ENCODE peak calls at places on chromosomes 1 and 21, in four cellular contexts. One of them, this sample, is unnamed.

GRCh38 chr1:106754957-106755356 is 301.5 kb upstream of the PRMT6 start:
- DNase-seq in uterus: no peak
- DNase-seq in heart left ventricle: no peak
- DNase-seq in body of pancreas: no peak
- DNase-seq in this sample: no peak

GRCh38 chr1:241411056-241411775 is 54.2 kb upstream of the RGS7 start:
- DNase-seq in heart left ventricle: no peak
- DNase-seq in body of pancreas: no peak
- DNase-seq in uterus: no peak
- DNase-seq in this sample: no peak

GRCh38 chr1:25355841-25356395 is 17.8 kb downstream of the TMEM50A start:
- DNase-seq in body of pancreas: no peak
- DNase-seq in heart left ventricle: no peak
- DNase-seq in uterus: no peak
- DNase-seq in this sample: no peak

GRCh38 chr1:47495176-47495713 is 57.4 kb downstream of the FOXD2 start:
- DNase-seq in heart left ventricle: no peak
- DNase-seq in uterus: no peak
- DNase-seq in body of pancreas: no peak
- DNase-seq in this sample: no peak

GRCh38 chr1:153396461-153396860 is 5.6 kb upstream of the S100A8 start:
- DNase-seq in heart left ventricle: no peak
- DNase-seq in uterus: no peak
- DNase-seq in body of pancreas: no peak
- DNase-seq in this sample: no peak

GRCh38 chr1:227197064-227197463 is 121.2 kb downstream of the CDC42BPA start:
- DNase-seq in uterus: no peak
- DNase-seq in heart left ventricle: no peak
- DNase-seq in body of pancreas: no peak
- DNase-seq in this sample: no peak

GRCh38 chr1:223514644-223515043 is 121.4 kb downstream of the CCDC185 start:
- DNase-seq in uterus: no peak
- DNase-seq in body of pancreas: no peak
- DNase-seq in heart left ventricle: no peak
- DNase-seq in this sample: no peak

GRCh38 chr1:59046730-59047157 is 250.2 kb upstream of the FGGY start:
- DNase-seq in uterus: no peak
- DNase-seq in heart left ventricle: no peak
- DNase-seq in body of pancreas: no peak
- DNase-seq in this sample: peak

GRCh38 chr21:43675871-43676270 is 16.5 kb downstream of the RRP1B start:
- DNase-seq in uterus: no peak
- DNase-seq in body of pancreas: no peak
- DNase-seq in heart left ventricle: no peak
- DNase-seq in this sample: no peak

GRCh38 chr1:44826375-44827196 is 16.5 kb downstream of the PTCH2 start:
- DNase-seq in uterus: peak
- DNase-seq in body of pancreas: no peak
- DNase-seq in heart left ventricle: peak
- DNase-seq in this sample: no peak

GRCh38 chr1:183023601-183024351 is 556 bp downstream of the LAMC1 start:
- DNase-seq in body of pancreas: peak
- DNase-seq in heart left ventricle: peak
- DNase-seq in uterus: peak
- DNase-seq in this sample: no peak

GRCh38 chr21:14877581-14878228 is 187.1 kb downstream of the NRIP1 start:
- DNase-seq in body of pancreas: no peak
- DNase-seq in uterus: no peak
- DNase-seq in heart left ventricle: no peak
- DNase-seq in this sample: no peak

GRCh38 chr1:1081311-1082238 is 7.5 kb upstream of the RNF223 start:
- DNase-seq in uterus: peak
- DNase-seq in heart left ventricle: peak
- DNase-seq in body of pancreas: peak
- DNase-seq in this sample: no peak

GRCh38 chr1:25033828-25034451 is 103.9 kb upstream of the RUNX3 start:
- DNase-seq in heart left ventricle: peak
- DNase-seq in body of pancreas: peak
- DNase-seq in uterus: no peak
- DNase-seq in this sample: peak

GRCh38 chr1:213099682-213100399 is 48.8 kb downstream of the RPS6KC1 start:
- DNase-seq in uterus: no peak
- DNase-seq in heart left ventricle: no peak
- DNase-seq in body of pancreas: no peak
- DNase-seq in this sample: no peak

GRCh38 chr1:79859212-79859948 is 852.9 kb upstream of the ADGRL4 start:
- DNase-seq in body of pancreas: no peak
- DNase-seq in uterus: no peak
- DNase-seq in heart left ventricle: no peak
- DNase-seq in this sample: no peak

GRCh38 chr1:51636765-51637522 is 20.1 kb downstream of the OSBPL9 start:
- DNase-seq in heart left ventricle: peak
- DNase-seq in uterus: peak
- DNase-seq in body of pancreas: no peak
- DNase-seq in this sample: no peak

GRCh38 chr1:221878134-221878533 is 136.2 kb upstream of the DUSP10 start:
- DNase-seq in body of pancreas: no peak
- DNase-seq in uterus: no peak
- DNase-seq in heart left ventricle: no peak
- DNase-seq in this sample: no peak

GRCh38 chr1:154391086-154391770 is 13.9 kb upstream of the IL6R start:
- DNase-seq in heart left ventricle: no peak
- DNase-seq in uterus: no peak
- DNase-seq in body of pancreas: no peak
- DNase-seq in this sample: no peak

GRCh38 chr1:167489581-167490340 is 28.6 kb downstream of the CD247 start:
- DNase-seq in heart left ventricle: no peak
- DNase-seq in uterus: no peak
- DNase-seq in body of pancreas: no peak
- DNase-seq in this sample: peak

GRCh38 chr21:33267250-33267649 is 1.1 kb downstream of the IL10RB start:
- DNase-seq in body of pancreas: no peak
- DNase-seq in heart left ventricle: no peak
- DNase-seq in uterus: no peak
- DNase-seq in this sample: no peak
- H3K4me3 ChIP-seq in body of pancreas: peak
- H3K4me3 ChIP-seq in heart left ventricle: peak
- H3K4me3 ChIP-seq in uterus: peak
- H3K4me3 ChIP-seq in this sample: peak

GRCh38 chr1:83554174-83554573 is 444.8 kb downstream of the TTLL7 start:
- DNase-seq in uterus: no peak
- DNase-seq in body of pancreas: no peak
- DNase-seq in heart left ventricle: no peak
- DNase-seq in this sample: no peak
- TF ChIP-seq CTCF in uterus: no peak
- TF ChIP-seq CTCF in body of pancreas: no peak
- TF ChIP-seq CTCF in heart left ventricle: peak
- TF ChIP-seq CTCF in this sample: no peak

GRCh38 chr1:244444854-244445253 is 6.9 kb downstream of the ADSS2 start:
- DNase-seq in uterus: no peak
- DNase-seq in body of pancreas: no peak
- DNase-seq in heart left ventricle: no peak
- DNase-seq in this sample: no peak
- H3K27ac ChIP-seq in uterus: peak
- H3K27ac ChIP-seq in body of pancreas: no peak
- H3K27ac ChIP-seq in heart left ventricle: no peak
- H3K27ac ChIP-seq in this sample: no peak

DNA sequence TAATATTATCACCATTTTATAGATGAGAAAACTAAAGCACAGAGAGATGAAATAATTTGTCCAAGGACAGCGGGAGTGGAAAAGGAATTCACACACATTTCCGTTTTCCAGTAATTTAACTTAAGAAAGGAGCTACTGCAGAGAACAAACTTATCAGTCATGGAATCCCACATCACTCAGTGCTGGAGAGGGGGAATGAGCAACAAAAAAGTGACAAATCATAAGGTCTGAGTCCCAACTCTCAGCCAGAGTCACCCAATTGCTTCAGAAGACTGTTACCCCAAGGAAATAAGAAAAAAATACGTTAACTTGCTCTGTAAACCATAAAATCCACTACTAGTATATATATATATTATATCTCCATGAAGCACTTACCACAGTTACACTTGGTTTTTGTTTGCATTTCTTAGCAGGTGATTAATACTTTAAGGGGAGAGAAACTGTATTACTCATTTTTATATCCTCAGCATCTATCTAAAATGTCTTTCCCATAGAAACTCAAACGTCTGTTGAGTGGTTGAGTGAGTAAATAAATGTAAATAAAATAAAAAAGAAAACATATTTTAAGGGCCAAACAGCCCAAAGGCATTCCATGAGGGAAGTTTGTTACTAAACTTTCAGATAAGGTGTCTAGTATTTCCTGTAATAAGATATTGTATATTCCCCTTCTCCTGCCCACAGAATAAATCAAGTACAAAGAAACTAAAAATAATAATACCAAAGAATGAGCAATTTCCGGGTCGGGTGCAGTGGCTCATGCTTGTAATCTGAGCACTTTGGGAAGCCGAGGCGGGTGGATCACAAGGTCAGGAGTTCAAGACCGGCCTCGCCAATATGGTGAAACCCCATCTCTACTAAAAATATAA is 76.8 kb downstream of the SLC45A1 start:
- DNase-seq in uterus: no peak
- DNase-seq in heart left ventricle: no peak
- DNase-seq in body of pancreas: no peak
- DNase-seq in this sample: no peak
- H3K4me3 ChIP-seq in uterus: no peak
- H3K4me3 ChIP-seq in heart left ventricle: no peak
- H3K4me3 ChIP-seq in body of pancreas: no peak
- H3K4me3 ChIP-seq in this sample: no peak

GRCh38 chr1:56435434-56436337 is 143.7 kb downstream of the PLPP3 start:
- DNase-seq in heart left ventricle: no peak
- DNase-seq in uterus: no peak
- DNase-seq in body of pancreas: no peak
- DNase-seq in this sample: no peak

GRCh38 chr1:56436338-56436695 is 143.0 kb downstream of the PLPP3 start:
- DNase-seq in body of pancreas: no peak
- DNase-seq in heart left ventricle: no peak
- DNase-seq in uterus: no peak
- DNase-seq in this sample: no peak

GRCh38 chr1:56433056-56433577 is 146.2 kb downstream of the PLPP3 start:
- DNase-seq in uterus: no peak
- DNase-seq in body of pancreas: no peak
- DNase-seq in heart left ventricle: no peak
- DNase-seq in this sample: no peak

GRCh38 chr1:56434025-56434424 is 145.3 kb downstream of the PLPP3 start:
- DNase-seq in uterus: no peak
- DNase-seq in body of pancreas: no peak
- DNase-seq in heart left ventricle: no peak
- DNase-seq in this sample: no peak

DNA sequence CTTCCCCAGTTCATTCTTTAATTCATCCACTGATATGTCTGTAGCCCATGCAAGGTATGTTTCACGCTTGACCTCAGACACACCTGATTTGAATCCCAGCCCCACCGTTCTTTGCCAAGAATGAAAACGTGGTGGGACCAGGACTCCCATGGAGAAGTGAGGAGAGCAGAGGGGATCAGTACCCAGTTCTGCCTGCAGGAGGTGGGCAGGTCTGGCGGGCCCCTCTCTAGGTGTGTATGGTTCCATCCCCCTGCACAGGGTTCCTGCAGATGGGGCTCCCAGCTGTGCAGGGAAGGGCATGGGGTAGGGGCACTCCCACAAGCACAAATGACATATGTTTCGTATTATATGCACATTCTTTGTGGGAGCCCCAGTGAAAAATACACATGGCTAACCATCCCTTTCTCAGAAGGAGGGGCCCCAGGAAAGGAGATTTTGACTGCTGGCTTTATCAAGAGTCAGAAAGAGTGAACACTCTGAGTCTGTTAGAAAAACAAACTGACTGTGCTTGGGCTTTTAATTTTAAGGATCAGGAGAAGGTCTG is 144.6 kb downstream of the PLPP3 start:
- DNase-seq in body of pancreas: no peak
- DNase-seq in heart left ventricle: no peak
- DNase-seq in uterus: no peak
- DNase-seq in this sample: no peak
- TF ChIP-seq CTCF in body of pancreas: no peak
- TF ChIP-seq CTCF in heart left ventricle: no peak
- TF ChIP-seq CTCF in uterus: no peak
- TF ChIP-seq CTCF in this sample: no peak

GRCh38 chr1:162142968-162143367 is 73.5 kb downstream of the NOS1AP start:
- DNase-seq in heart left ventricle: no peak
- DNase-seq in uterus: no peak
- DNase-seq in body of pancreas: no peak
- DNase-seq in this sample: no peak

GRCh38 chr1:162144268-162144667 is 74.8 kb downstream of the NOS1AP start:
- DNase-seq in uterus: no peak
- DNase-seq in heart left ventricle: no peak
- DNase-seq in body of pancreas: no peak
- DNase-seq in this sample: no peak

GRCh38 chr1:162139398-162139685 is 69.9 kb downstream of the NOS1AP start:
- DNase-seq in body of pancreas: no peak
- DNase-seq in heart left ventricle: no peak
- DNase-seq in uterus: no peak
- DNase-seq in this sample: no peak

GRCh38 chr1:162138599-162139397 is 69.3 kb downstream of the NOS1AP start:
- DNase-seq in uterus: no peak
- DNase-seq in heart left ventricle: no peak
- DNase-seq in body of pancreas: no peak
- DNase-seq in this sample: no peak

GRCh38 chr1:162141273-162142023 is 72.0 kb downstream of the NOS1AP start:
- DNase-seq in heart left ventricle: no peak
- DNase-seq in body of pancreas: no peak
- DNase-seq in uterus: no peak
- DNase-seq in this sample: no peak
- H3K27ac ChIP-seq in heart left ventricle: no peak
- H3K27ac ChIP-seq in body of pancreas: no peak
- H3K27ac ChIP-seq in uterus: no peak
- H3K27ac ChIP-seq in this sample: no peak

DNA sequence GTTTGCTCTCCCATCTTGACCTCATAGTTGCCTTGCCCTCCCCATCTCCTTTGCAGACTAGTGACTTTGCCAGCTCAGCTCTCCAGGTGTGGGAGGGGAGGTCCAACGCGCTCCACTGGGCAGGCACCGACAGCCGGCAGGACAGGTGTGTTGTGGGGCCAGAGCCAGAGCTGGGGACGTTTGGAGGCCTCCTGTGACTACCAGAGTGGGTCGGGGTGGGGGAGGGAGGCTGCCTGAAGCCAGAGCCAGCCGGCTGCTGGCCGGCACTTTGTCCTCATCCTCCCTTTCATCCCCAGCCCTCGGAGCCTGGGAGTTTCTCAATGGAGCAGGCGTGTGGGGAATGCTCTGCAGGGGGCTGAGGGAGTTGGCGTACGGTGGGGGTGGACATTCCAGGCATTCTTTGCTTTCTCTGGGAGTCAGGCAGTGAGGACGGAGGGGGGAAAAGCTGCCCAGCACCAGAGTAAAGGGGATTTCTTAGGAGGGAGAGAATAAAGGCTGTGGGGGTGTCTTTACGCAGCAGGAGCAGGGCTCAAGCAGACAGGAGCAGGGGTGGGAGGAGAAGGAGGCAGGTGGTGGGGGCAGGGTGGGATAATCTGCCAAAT is 20.2 kb downstream of the NUAK2 start:
- DNase-seq in uterus: peak
- DNase-seq in heart left ventricle: no peak
- DNase-seq in body of pancreas: peak
- DNase-seq in this sample: no peak
- H3K4me3 ChIP-seq in uterus: no peak
- H3K4me3 ChIP-seq in heart left ventricle: no peak
- H3K4me3 ChIP-seq in body of pancreas: no peak
- H3K4me3 ChIP-seq in this sample: no peak

This sample was measured in CD8-positive, alpha-beta T cell.